ENCODE peak calls at places on chromosomes 5 and 9, in ten cellular contexts. Y is stimulated activated naive CD8-positive, alpha-beta T cell treated with anti-CD3 and anti-CD28 coated beads, Interleukin-15, Interleukin-2, amounts not matched to agents 100 U/mL and 50 U/mL, for 24 hours; R is stimulated activated CD8-positive, alpha-beta memory T cell treated with anti-CD3 and anti-CD28 coated beads, Interleukin-2, amount 100 ng/mL, for 48 hours; W is LoVo; L is sciatic nerve; M is amygdala; X is HFFc6; H is ELR; Q is NCI-H510A; I is fibroblast of gingiva. D is an unnamed sample.

GRCh38 chr9:7879551-7880245 is 80.1 kb upstream of the DMAC1 start:
- DNase-seq in Y (peak; percentile 50), R (peak; percentile 19), W (no peak), L (no peak), M (no peak), X (no peak), H (no peak), Q (no peak), I (no peak), D (no peak)

GRCh38 chr9:8576741-8577140 is 777.2 kb upstream of the DMAC1 start:
- DNase-seq in Y (no peak), R (no peak), W (no peak), L (no peak), M (no peak), X (no peak), H (no peak), Q (no peak), I (no peak), D (no peak)

GRCh38 chr9:95826183-95826838 is 49.2 kb upstream of the ERCC6L2 start:
- DNase-seq in Y (no peak), R (no peak), W (no peak), L (no peak), M (no peak), X (no peak), H (peak; percentile 10), Q (no peak), I (no peak), D (no peak)

GRCh38 chr5:86526811-86527348 is 90.9 kb upstream of the COX7C start:
- DNase-seq in Y (no peak), R (no peak), W (peak; percentile 37), L (no peak), M (no peak), X (no peak), H (no peak), Q (no peak), I (no peak), D (no peak)

GRCh38 chr5:143494162-143494561 is 90.7 kb upstream of the NR3C1 start:
- DNase-seq in Y (no peak), R (no peak), W (no peak), L (no peak), M (no peak), X (peak; percentile 80), H (peak; percentile 83), Q (no peak), I (peak; percentile 74), D (no peak)

GRCh38 chr5:54725391-54726280 is 208.1 kb downstream of the SNX18 start:
- DNase-seq in Y (no peak), R (no peak), W (no peak), L (no peak), M (no peak), X (no peak), H (peak; percentile 42), Q (no peak), I (no peak), D (no peak)

GRCh38 chr9:105389789-105390188 is 58.0 kb upstream of the FSD1L start:
- DNase-seq in Y (no peak), R (no peak), W (no peak), L (no peak), M (no peak), X (no peak), H (no peak), Q (no peak), I (no peak), D (no peak)

GRCh38 chr5:175889910-175890684 is 18.7 kb downstream of the CPLX2 start:
- DNase-seq in Y (no peak), R (no peak), W (peak; percentile 14), L (no peak), M (no peak), X (peak; percentile 11), H (peak; percentile 11), Q (no peak), I (no peak), D (no peak)

GRCh38 chr5:54673523-54674225 is 156.1 kb downstream of the SNX18 start:
- DNase-seq in Y (peak; percentile 30), R (peak; percentile 6), W (no peak), L (no peak), M (no peak), X (no peak), H (no peak), Q (no peak), I (no peak), D (no peak)

GRCh38 chr9:14814229-14814628 is 91.7 kb upstream of the CER1 start:
- DNase-seq in Y (no peak), R (no peak), W (no peak), L (no peak), M (no peak), X (no peak), H (no peak), Q (no peak), I (no peak), D (no peak)